ENCODE peak calls at places on chromosomes 2 and 18, in five cellular contexts. R is CD4-positive, alpha-beta T cell; P is caudate nucleus; Z is neuronal stem cell; K is PC-3. T is an unnamed sample.

GRCh38 chr2:99648115-99648850 is 158.5 kb upstream of the REV1 start:
- DNase-seq in R (no peak), P (peak; percentile 43), Z (no peak), K (peak; percentile 13), T (no peak)

GRCh38 chr18:23719634-23720201 is 30.5 kb downstream of the LAMA3 start:
- DNase-seq in R (no peak), P (no peak), Z (no peak), K (peak; percentile 98), T (no peak)

GRCh38 chr2:109239720-109240119 is 110.7 kb downstream of the SH3RF3 start:
- DNase-seq in R (no peak), P (no peak), Z (no peak), K (peak; percentile 93), T (no peak)

GRCh38 chr2:27089111-27089954 is 2.8 kb downstream of the KHK start:
- DNase-seq in R (no peak), P (no peak), Z (no peak), K (no peak), T (no peak)

GRCh38 chr2:97673915-97674283 is 4.4 kb downstream of the C2orf92 start:
- DNase-seq in R (no peak), P (no peak), Z (no peak), K (no peak), T (no peak)

GRCh38 chr2:181456660-181457120 is 496 bp upstream of the ITGA4 start:
- DNase-seq in R (peak; percentile 67), P (no peak), Z (peak; percentile 9), K (no peak), T (no peak)

GRCh38 chr2:105754011-105754410 is 9.3 kb downstream of the NCK2 start:
- DNase-seq in R (peak; percentile 55), P (no peak), Z (no peak), K (no peak), T (no peak)

GRCh38 chr18:49070552-49070951 is 119.8 kb upstream of the SMAD7 start:
- DNase-seq in R (no peak), P (no peak), Z (no peak), K (no peak), T (no peak)

GRCh38 chr2:36373149-36373880 is 17.7 kb downstream of the CRIM1 start:
- DNase-seq in R (no peak), P (no peak), Z (no peak), K (peak; percentile 69), T (no peak)

GRCh38 chr2:33354981-33355380 is 121.5 kb upstream of the RASGRP3 start:
- DNase-seq in R (no peak), P (no peak), Z (no peak), K (peak; percentile 85), T (no peak)

GRCh38 chr18:70354080-70354479 is 65.2 kb downstream of the SOCS6 start:
- DNase-seq in R (no peak), P (no peak), Z (no peak), K (no peak), T (no peak)

GRCh38 chr2:20650412-20650879 is 452 bp downstream of the HS1BP3 start:
- DNase-seq in R (no peak), P (no peak), Z (no peak), K (peak; percentile 16), T (no peak)

GRCh38 chr18:45566025-45566740 is 49.1 kb upstream of the SLC14A2 start:
- DNase-seq in R (no peak), P (no peak), Z (no peak), K (no peak), T (no peak)

GRCh38 chr2:109173311-109174171 is 44.5 kb downstream of the SH3RF3 start:
- DNase-seq in R (no peak), P (no peak), Z (peak; percentile 17), K (no peak), T (peak; percentile 9)

GRCh38 chr2:126886201-126886905 is 12.3 kb upstream of the TEX51 start:
- DNase-seq in R (no peak), P (no peak), Z (peak; percentile 64), K (peak; percentile 4), T (peak; percentile 36)

GRCh38 chr2:196220671-196221070 is 49.3 kb upstream of the STK17B start:
- DNase-seq in R (no peak), P (no peak), Z (no peak), K (no peak), T (no peak)

GRCh38 chr2:23485841-23486395 is 100.9 kb downstream of the KLHL29 start:
- DNase-seq in R (no peak), P (no peak), Z (no peak), K (no peak), T (no peak)

GRCh38 chr2:84641016-84641415 is 124.7 kb downstream of the DNAH6 start:
- DNase-seq in R (no peak), P (no peak), Z (no peak), K (no peak), T (no peak)

GRCh38 chr2:2767837-2768236 is 436.8 kb upstream of the MYT1L start:
- DNase-seq in R (no peak), P (no peak), Z (no peak), K (no peak), T (no peak)

GRCh38 chr2:162768646-162769045 is 69.9 kb downstream of the KCNH7 start:
- DNase-seq in R (no peak), P (no peak), Z (peak; percentile 58), K (no peak), T (peak; percentile 0)

GRCh38 chr2:42463570-42463969 is 30.2 kb downstream of the KCNG3 start:
- DNase-seq in R (no peak), P (no peak), Z (no peak), K (no peak), T (no peak)

GRCh38 chr2:71944183-71944550 is 203.5 kb downstream of the CYP26B1 start:
- DNase-seq in R (no peak), P (no peak), Z (no peak), K (no peak), T (no peak)

GRCh38 chr2:39133215-39133851 is 12.5 kb upstream of the SOS1 start:
- DNase-seq in R (no peak), P (no peak), Z (no peak), K (no peak), T (no peak)

GRCh38 chr2:97701851-97702465 is 11.4 kb upstream of the ZAP70 start:
- DNase-seq in R (no peak), P (no peak), Z (no peak), K (no peak), T (no peak)

GRCh38 chr2:66851449-66851872 is 416.5 kb downstream of the MEIS1 start:
- DNase-seq in R (no peak), P (no peak), Z (no peak), K (peak; percentile 18), T (no peak)

GRCh38 chr18:74457743-74458465 is 796 bp upstream of the DIPK1C start:
- DNase-seq in R (no peak), P (peak; percentile 69), Z (no peak), K (no peak), T (peak; percentile 58)

GRCh38 chr2:119723121-119723635 is 36.5 kb upstream of the PTPN4 start:
- DNase-seq in R (no peak), P (no peak), Z (no peak), K (no peak), T (no peak)

GRCh38 chr2:185802926-185803325 is 64.3 kb downstream of the FSIP2 start:
- DNase-seq in R (no peak), P (no peak), Z (no peak), K (no peak), T (no peak)

GRCh38 chr2:218984239-218985020 is 554 bp downstream of the FEV start:
- DNase-seq in R (no peak), P (no peak), Z (no peak), K (peak; percentile 16), T (no peak)

GRCh38 chr2:161238559-161239415 is 69.4 kb upstream of the PSMD14 start:
- DNase-seq in R (peak; percentile 45), P (peak; percentile 85), Z (peak; percentile 64), K (peak; percentile 48), T (peak; percentile 72)

GRCh38 chr2:233063269-233063975 is 3.3 kb downstream of the INPP5D start:
- DNase-seq in R (no peak), P (no peak), Z (no peak), K (no peak), T (no peak)
- H3K27ac ChIP-seq in R (peak overlapping the region; percentile 39), P (peak overlapping the region; percentile 40), Z (no peak overlapping the region), K (no peak overlapping the region), T (no peak overlapping the region)

GRCh38 chr2:190625691-190626090 is 23.2 kb upstream of the NAB1 start:
- DNase-seq in R (no peak), P (no peak), Z (no peak), K (no peak), T (no peak)

GRCh38 chr2:190626656-190627055 is 22.2 kb upstream of the NAB1 start:
- DNase-seq in R (no peak), P (no peak), Z (no peak), K (no peak), T (no peak)

GRCh38 chr2:190628651-190629378 is 20.1 kb upstream of the NAB1 start:
- DNase-seq in R (no peak), P (no peak), Z (no peak), K (no peak), T (no peak)

GRCh38 chr2:190627881-190628412 is 20.9 kb upstream of the NAB1 start:
- DNase-seq in R (no peak), P (no peak), Z (no peak), K (no peak), T (no peak)
- H3K27ac ChIP-seq in R (no peak overlapping the region), P (peak overlapping the region; percentile 37), Z (no peak overlapping the region), K (no peak overlapping the region), T (peak overlapping the region; percentile 85)

DNA sequence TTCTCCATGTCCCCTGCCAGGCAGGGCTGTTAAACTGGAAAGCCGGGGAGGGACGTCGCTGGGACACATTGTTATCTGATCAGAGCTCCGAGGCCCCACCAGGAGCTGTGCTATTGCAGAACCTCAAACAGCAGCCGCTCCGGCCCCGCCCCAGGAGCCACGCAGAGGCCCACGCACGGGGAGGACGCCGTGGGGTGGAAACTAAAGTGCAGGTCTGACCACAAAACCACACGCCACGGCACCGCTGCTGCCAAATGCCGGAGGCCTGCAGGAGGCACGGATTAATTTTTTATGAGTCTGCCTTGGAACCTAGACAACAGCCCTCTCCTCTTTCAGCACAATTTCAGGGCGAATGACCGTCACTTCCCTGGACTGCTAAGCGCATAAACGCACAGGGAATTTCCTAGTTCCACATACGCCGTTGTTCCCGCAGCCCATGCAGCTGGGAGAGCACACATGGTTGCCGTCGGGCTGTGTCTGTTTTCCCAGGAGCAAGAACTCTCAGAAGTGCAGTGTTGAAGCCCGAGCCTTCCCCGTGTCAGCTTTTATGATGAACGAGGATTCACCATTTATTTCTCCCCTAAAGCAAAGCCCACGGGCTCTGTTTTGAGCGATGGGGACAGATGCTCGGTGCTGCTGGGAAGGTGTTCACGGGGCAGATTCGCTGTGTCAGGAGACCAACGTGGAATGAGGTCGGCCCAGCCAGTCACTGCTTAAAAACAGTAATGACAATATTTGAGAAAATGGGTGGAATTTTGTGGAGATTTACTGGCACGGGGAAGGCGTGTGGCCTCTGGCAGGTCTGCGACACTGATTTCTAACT is 43.7 kb downstream of the NFATC1 start:
- DNase-seq in R (peak; percentile 10), P (no peak), Z (no peak), K (peak; percentile 57), T (no peak)
- H3K27ac ChIP-seq in R (no peak overlapping the region), P (no peak overlapping the region), Z (no peak overlapping the region), K (no peak overlapping the region), T (no peak overlapping the region)

GRCh38 chr18:21571763-21572162 is 28.7 kb downstream of the ESCO1 start:
- DNase-seq in R (no peak), P (no peak), Z (no peak), K (no peak), T (no peak)
- H3K27ac ChIP-seq in R (no peak overlapping the region), P (no peak overlapping the region), Z (no peak overlapping the region), K (no peak overlapping the region), T (no peak overlapping the region)